ENCODE peak calls at places on chromosome 1, in six cellular contexts. One of them, this sample, is unnamed.

GRCh38 chr1:20634594-20635084 is 1.4 kb downstream of the PINK1 start:
- DNase-seq in hippocampal formation: no peak
- DNase-seq in hypothalamus: no peak
- DNase-seq in glutamatergic neuron: peak; percentile 25
- DNase-seq in HS-5: no peak
- DNase-seq in GDM1: peak; percentile 9
- DNase-seq in this sample: peak; percentile 13

GRCh38 chr1:36908096-36908495 is 126.2 kb downstream of the GRIK3 start:
- DNase-seq in hippocampal formation: no peak
- DNase-seq in hypothalamus: no peak
- DNase-seq in glutamatergic neuron: no peak
- DNase-seq in HS-5: no peak
- DNase-seq in GDM1: no peak
- DNase-seq in this sample: no peak

GRCh38 chr1:166040635-166041034 is 126.2 kb downstream of the FAM78B start:
- DNase-seq in hippocampal formation: no peak
- DNase-seq in hypothalamus: no peak
- DNase-seq in glutamatergic neuron: no peak
- DNase-seq in HS-5: no peak
- DNase-seq in GDM1: no peak
- DNase-seq in this sample: no peak

GRCh38 chr1:203046984-203047630 is 20.8 kb downstream of the PPFIA4 start:
- DNase-seq in hippocampal formation: no peak
- DNase-seq in hypothalamus: no peak
- DNase-seq in glutamatergic neuron: no peak
- DNase-seq in HS-5: peak; percentile 50
- DNase-seq in GDM1: no peak
- DNase-seq in this sample: no peak

GRCh38 chr1:17121881-17122280 is 2.6 kb upstream of the PADI2 start:
- DNase-seq in hippocampal formation: no peak
- DNase-seq in hypothalamus: no peak
- DNase-seq in glutamatergic neuron: peak; percentile 36
- DNase-seq in HS-5: no peak
- DNase-seq in GDM1: no peak
- DNase-seq in this sample: no peak

GRCh38 chr1:64140596-64140995 is 62.8 kb upstream of the UBE2U start:
- DNase-seq in hippocampal formation: no peak
- DNase-seq in hypothalamus: no peak
- DNase-seq in glutamatergic neuron: no peak
- DNase-seq in HS-5: no peak
- DNase-seq in GDM1: no peak
- DNase-seq in this sample: no peak

GRCh38 chr1:175157200-175157599 is 35.4 kb downstream of the KIAA0040 start:
- DNase-seq in hippocampal formation: no peak
- DNase-seq in hypothalamus: no peak
- DNase-seq in glutamatergic neuron: no peak
- DNase-seq in HS-5: no peak
- DNase-seq in GDM1: no peak
- DNase-seq in this sample: no peak

GRCh38 chr1:23149110-23149509 is 19.5 kb downstream of the LUZP1 start:
- DNase-seq in hippocampal formation: no peak
- DNase-seq in hypothalamus: no peak
- DNase-seq in glutamatergic neuron: no peak
- DNase-seq in HS-5: no peak
- DNase-seq in GDM1: no peak
- DNase-seq in this sample: peak; percentile 55

GRCh38 chr1:112735752-112736151 is 20.6 kb upstream of the PPM1J start:
- DNase-seq in hippocampal formation: no peak
- DNase-seq in hypothalamus: no peak
- DNase-seq in glutamatergic neuron: no peak
- DNase-seq in HS-5: peak; percentile 91
- DNase-seq in GDM1: no peak
- DNase-seq in this sample: peak; percentile 46

GRCh38 chr1:183281039-183281438 is 95.0 kb downstream of the LAMC2 start:
- DNase-seq in hippocampal formation: no peak
- DNase-seq in hypothalamus: no peak
- DNase-seq in glutamatergic neuron: no peak
- DNase-seq in HS-5: peak; percentile 60
- DNase-seq in GDM1: no peak
- DNase-seq in this sample: no peak

GRCh38 chr1:84077476-84078107 is 66.5 kb upstream of the PRKACB start:
- DNase-seq in hippocampal formation: peak; percentile 82
- DNase-seq in hypothalamus: peak; percentile 82
- DNase-seq in glutamatergic neuron: peak; percentile 87
- DNase-seq in HS-5: no peak
- DNase-seq in GDM1: peak; percentile 79
- DNase-seq in this sample: peak; percentile 80

GRCh38 chr1:111742938-111743549 is 3.8 kb upstream of the INKA2 start:
- DNase-seq in hippocampal formation: no peak
- DNase-seq in hypothalamus: no peak
- DNase-seq in glutamatergic neuron: no peak
- DNase-seq in HS-5: no peak
- DNase-seq in GDM1: no peak
- DNase-seq in this sample: no peak

GRCh38 chr1:247330548-247331171 is 1.0 kb downstream of the ZNF496 start:
- DNase-seq in hippocampal formation: no peak
- DNase-seq in hypothalamus: no peak
- DNase-seq in glutamatergic neuron: peak; percentile 37
- DNase-seq in HS-5: no peak
- DNase-seq in GDM1: no peak
- DNase-seq in this sample: no peak

GRCh38 chr1:111484391-111484790 is 10.6 kb downstream of the C1orf162 start:
- DNase-seq in hippocampal formation: no peak
- DNase-seq in hypothalamus: no peak
- DNase-seq in glutamatergic neuron: no peak
- DNase-seq in HS-5: no peak
- DNase-seq in GDM1: no peak
- DNase-seq in this sample: no peak

GRCh38 chr1:58734630-58735029 is 34.8 kb upstream of the MYSM1 start:
- DNase-seq in hippocampal formation: no peak
- DNase-seq in hypothalamus: no peak
- DNase-seq in glutamatergic neuron: no peak
- DNase-seq in HS-5: no peak
- DNase-seq in GDM1: no peak
- DNase-seq in this sample: no peak

GRCh38 chr1:204647805-204648153 is 37.8 kb downstream of the LRRN2 start:
- DNase-seq in hippocampal formation: no peak
- DNase-seq in hypothalamus: no peak
- DNase-seq in glutamatergic neuron: no peak
- DNase-seq in HS-5: no peak
- DNase-seq in GDM1: no peak
- DNase-seq in this sample: no peak

GRCh38 chr1:21869620-21870121 is 57.6 kb downstream of the LDLRAD2 start:
- DNase-seq in hippocampal formation: peak; percentile 62
- DNase-seq in hypothalamus: peak; percentile 17
- DNase-seq in glutamatergic neuron: no peak
- DNase-seq in HS-5: peak; percentile 73
- DNase-seq in GDM1: no peak
- DNase-seq in this sample: peak; percentile 68

GRCh38 chr1:214124915-214125314 is 137.1 kb downstream of the PROX1 start:
- DNase-seq in hippocampal formation: no peak
- DNase-seq in hypothalamus: no peak
- DNase-seq in glutamatergic neuron: no peak
- DNase-seq in HS-5: no peak
- DNase-seq in GDM1: no peak
- DNase-seq in this sample: no peak

GRCh38 chr1:9929431-9930385 is 13.5 kb downstream of the LZIC start:
- DNase-seq in hippocampal formation: peak; percentile 61
- DNase-seq in hypothalamus: no peak
- DNase-seq in glutamatergic neuron: no peak
- DNase-seq in HS-5: no peak
- DNase-seq in GDM1: no peak
- DNase-seq in this sample: no peak

GRCh38 chr1:46452931-46453325 is 36.7 kb upstream of the DMBX1 start:
- DNase-seq in hippocampal formation: no peak
- DNase-seq in hypothalamus: no peak
- DNase-seq in glutamatergic neuron: no peak
- DNase-seq in HS-5: no peak
- DNase-seq in GDM1: no peak
- DNase-seq in this sample: no peak

GRCh38 chr1:163168053-163168452 is 34.7 kb downstream of the RGS5 start:
- DNase-seq in hippocampal formation: no peak
- DNase-seq in hypothalamus: no peak
- DNase-seq in glutamatergic neuron: no peak
- DNase-seq in HS-5: peak; percentile 97
- DNase-seq in GDM1: no peak
- DNase-seq in this sample: peak; percentile 53

GRCh38 chr1:201562659-201563405 is 23.9 kb downstream of the NAV1 start:
- DNase-seq in hippocampal formation: no peak
- DNase-seq in hypothalamus: no peak
- DNase-seq in glutamatergic neuron: no peak
- DNase-seq in HS-5: peak; percentile 97
- DNase-seq in GDM1: no peak
- DNase-seq in this sample: no peak

GRCh38 chr1:34597877-34598514 is 156.9 kb upstream of the GJB5 start:
- DNase-seq in hippocampal formation: peak; percentile 55
- DNase-seq in hypothalamus: peak; percentile 16
- DNase-seq in glutamatergic neuron: peak; percentile 90
- DNase-seq in HS-5: no peak
- DNase-seq in GDM1: peak; percentile 58
- DNase-seq in this sample: peak; percentile 61

This sample was measured in LoVo.